ENCODE peak calls at places on chromosomes 12 and 14, in five cellular contexts. H, U, A, F and K are unnamed samples.

GRCh38 chr14:67464377-67464776 is 24.1 kb downstream of the TMEM229B start:
- DNase-seq in H (no peak), U (no peak), A (no peak), F (no peak), K (no peak)

GRCh38 chr12:68971404-68971803 is 38.4 kb upstream of the CPM start:
- DNase-seq in H (no peak), U (no peak), A (no peak), F (no peak), K (peak)

GRCh38 chr12:65567820-65568219 is 256.5 kb upstream of the HMGA2 start:
- DNase-seq in H (no peak), U (no peak), A (no peak), F (no peak), K (no peak)

GRCh38 chr12:48198619-48198973 is 4.5 kb downstream of the OR10AD1 start:
- DNase-seq in H (no peak), U (peak), A (peak), F (no peak), K (peak)

GRCh38 chr12:233615-233968 is 19.6 kb upstream of the SLC6A12 start:
- DNase-seq in H (no peak), U (no peak), A (no peak), F (peak), K (no peak)

GRCh38 chr12:50574621-50575348 is 70.0 kb downstream of the DIP2B start:
- DNase-seq in H (no peak), U (no peak), A (no peak), F (no peak), K (no peak)

GRCh38 chr12:53568428-53569173 is 57.6 kb downstream of the ATF7 start:
- DNase-seq in H (no peak), U (no peak), A (no peak), F (no peak), K (no peak)

GRCh38 chr14:103207404-103208072 is 84.3 kb downstream of the TNFAIP2 start:
- DNase-seq in H (no peak), U (no peak), A (peak), F (no peak), K (no peak)

GRCh38 chr12:80017261-80017870 is 82.0 kb upstream of the OTOGL start:
- DNase-seq in H (no peak), U (no peak), A (no peak), F (no peak), K (no peak)

GRCh38 chr12:106766393-106766826 is 8.1 kb upstream of the RIC8B start:
- DNase-seq in H (no peak), U (no peak), A (peak), F (no peak), K (peak)

GRCh38 chr14:33184587-33184986 is 245.9 kb downstream of the NPAS3 start:
- DNase-seq in H (no peak), U (no peak), A (no peak), F (no peak), K (peak)

GRCh38 chr12:1459339-1459738 is 135.0 kb downstream of the FBXL14 start:
- DNase-seq in H (no peak), U (no peak), A (no peak), F (no peak), K (no peak)

GRCh38 chr12:27177716-27178115 is 66.4 kb upstream of the STK38L start:
- DNase-seq in H (no peak), U (no peak), A (no peak), F (no peak), K (no peak)

GRCh38 chr12:110677206-110677911 is 11.6 kb downstream of the HVCN1 start:
- DNase-seq in H (no peak), U (no peak), A (no peak), F (no peak), K (no peak)

GRCh38 chr14:70808023-70808401 is 1.3 kb downstream of the MAP3K9 start:
- DNase-seq in H (no peak), U (no peak), A (no peak), F (no peak), K (no peak)

GRCh38 chr12:83866477-83866876 is 1046.1 kb downstream of the SLC6A15 start:
- DNase-seq in H (no peak), U (no peak), A (no peak), F (no peak), K (no peak)

GRCh38 chr12:123150273-123150803 is 552 bp downstream of the PITPNM2 start:
- DNase-seq in H (no peak), U (no peak), A (peak), F (no peak), K (peak)

GRCh38 chr12:6226002-6226700 is 26.0 kb downstream of the CD9 start:
- DNase-seq in H (no peak), U (peak), A (peak), F (no peak), K (peak)

GRCh38 chr12:2959194-2959507 is at the start of gene TEAD4:
- DNase-seq in H (peak), U (peak), A (peak), F (no peak), K (peak)

GRCh38 chr12:26721800-26722199 is 111.2 kb downstream of the ITPR2 start:
- DNase-seq in H (no peak), U (no peak), A (no peak), F (no peak), K (no peak)

GRCh38 chr12:114401346-114402320 is 4.3 kb downstream of the TBX5 start:
- DNase-seq in H (no peak), U (no peak), A (no peak), F (no peak), K (no peak)

GRCh38 chr14:95336192-95336760 is 16.6 kb upstream of the CLMN start:
- DNase-seq in H (no peak), U (no peak), A (no peak), F (no peak), K (no peak)

GRCh38 chr14:99674776-99675175 is 9.3 kb upstream of the CYP46A1 start:
- DNase-seq in H (no peak), U (no peak), A (no peak), F (no peak), K (no peak)

GRCh38 chr12:93622485-93622884 is 50.0 kb downstream of the SOCS2 start:
- DNase-seq in H (no peak), U (no peak), A (no peak), F (no peak), K (no peak)

GRCh38 chr12:120103044-120103338 is 13.6 kb downstream of the RAB35 start:
- DNase-seq in H (no peak), U (no peak), A (no peak), F (no peak), K (no peak)

GRCh38 chr12:48601013-48601756 is 31.3 kb upstream of the LALBA start:
- DNase-seq in H (peak), U (no peak), A (no peak), F (no peak), K (no peak)

GRCh38 chr12:3597526-3598210 is 106.7 kb downstream of the PRMT8 start:
- DNase-seq in H (no peak), U (no peak), A (no peak), F (no peak), K (no peak)

GRCh38 chr14:100428727-100429126 is 105.6 kb downstream of the SLC25A47 start:
- DNase-seq in H (no peak), U (no peak), A (no peak), F (no peak), K (no peak)

GRCh38 chr12:104793280-104793679 is 164.8 kb downstream of the SLC41A2 start:
- DNase-seq in H (no peak), U (no peak), A (no peak), F (no peak), K (no peak)

GRCh38 chr14:95314609-95315008 is 5.1 kb downstream of the CLMN start:
- DNase-seq in H (no peak), U (no peak), A (no peak), F (peak), K (peak)

GRCh38 chr12:29463198-29463597 is 34.3 kb downstream of the OVCH1 start:
- DNase-seq in H (no peak), U (no peak), A (no peak), F (no peak), K (no peak)

GRCh38 chr12:12202747-12203146 is 64.1 kb downstream of the LRP6 start:
- DNase-seq in H (no peak), U (no peak), A (no peak), F (no peak), K (no peak)
- TF ChIP-seq CTCF in H (no peak), U (no peak), A (no peak), F (no peak), K (no peak)

GRCh38 chr14:22836301-22837058 is at the start of gene MMP14:
- DNase-seq in H (peak), U (peak), A (peak), F (no peak), K (peak)
- TF ChIP-seq POLR2A in H (peak), U (peak), A (peak), F (peak), K (peak)

GRCh38 chr14:77991128-77991772 is 178.9 kb upstream of the NRXN3 start:
- DNase-seq in H (no peak), U (no peak), A (no peak), F (no peak), K (no peak)
- TF ChIP-seq CTCF in H (no peak), U (no peak), A (no peak), F (no peak), K (no peak)

GRCh38 chr12:4829161-4829792 is 80.4 kb upstream of the KCNA1 start:
- DNase-seq in H (no peak), U (no peak), A (no peak), F (no peak), K (no peak)
- TF ChIP-seq POLR2A in H (no peak), U (no peak), A (no peak), F (no peak), K (no peak)

GRCh38 chr14:37124617-37125016 is 47.8 kb downstream of the SLC25A21 start:
- DNase-seq in H (peak), U (no peak), A (no peak), F (no peak), K (no peak)
- TF ChIP-seq CTCF in H (peak), U (no peak), A (no peak), F (no peak), K (no peak)